ENCODE peak calls at places on chromosomes 11 and 22, in four cellular contexts. N is PC-3, A is A549, H is endodermal cell. F is an unnamed sample.
A peak's percentile ranks its signal among the peaks of the same experiment; 100 is the strongest.

GRCh38 chr22:24390576-24390975 is 36.8 kb upstream of the ADORA2A start:
- DNase-seq in N (no peak), A (no peak), H (no peak), F (no peak)

GRCh38 chr22:49460662-49461371 is 366.9 kb downstream of the BRD1 start:
- DNase-seq in N (no peak), A (no peak), H (no peak), F (no peak)

GRCh38 chr11:8720868-8721739 is 38.5 kb downstream of the RPL27A start:
- DNase-seq in N (peak; percentile 92), A (no peak), H (peak; percentile 62), F (no peak)

GRCh38 chr11:110295487-110296225 is 758 bp downstream of the RDX start:
- DNase-seq in N (peak; percentile 53), A (no peak), H (peak; percentile 78), F (peak; percentile 75)

GRCh38 chr11:4385978-4386740 is 7.3 kb downstream of the TRIM21 start:
- DNase-seq in N (peak; percentile 63), A (no peak), H (no peak), F (no peak)

GRCh38 chr11:35567737-35568465 is 42.5 kb upstream of the PAMR1 start:
- DNase-seq in N (peak; percentile 40), A (no peak), H (peak; percentile 76), F (no peak)

GRCh38 chr11:123202155-123202714 is 7.2 kb upstream of the CLMP start:
- DNase-seq in N (no peak), A (no peak), H (peak; percentile 66), F (no peak)

GRCh38 chr11:21710791-21711190 is 482.1 kb upstream of the ANO5 start:
- DNase-seq in N (no peak), A (no peak), H (no peak), F (no peak)

GRCh38 chr11:36271794-36272409 is 17.3 kb downstream of the COMMD9 start:
- DNase-seq in N (peak; percentile 20), A (no peak), H (peak; percentile 59), F (no peak)

GRCh38 chr11:44808053-44808753 is 81.4 kb downstream of the TSPAN18 start:
- DNase-seq in N (no peak), A (no peak), H (no peak), F (no peak)

GRCh38 chr22:35742342-35743100 is 24.8 kb downstream of the APOL5 start:
- DNase-seq in N (peak; percentile 63), A (no peak), H (no peak), F (no peak)

GRCh38 chr22:40606306-40606705 is 30.2 kb downstream of the MRTFA start:
- DNase-seq in N (no peak), A (no peak), H (no peak), F (no peak)

GRCh38 chr11:68583047-68583446 is 101.3 kb upstream of the GAL start:
- DNase-seq in N (peak; percentile 21), A (no peak), H (no peak), F (no peak)

GRCh38 chr22:48140261-48140660 is 1377.8 kb downstream of the TBC1D22A start:
- DNase-seq in N (no peak), A (no peak), H (no peak), F (no peak)

GRCh38 chr11:58919561-58919960 is 19.7 kb upstream of the GLYATL1 start:
- DNase-seq in N (no peak), A (no peak), H (no peak), F (no peak)

GRCh38 chr11:68938816-68939582 is 35.3 kb downstream of the IGHMBP2 start:
- DNase-seq in N (no peak), A (no peak), H (no peak), F (no peak)

GRCh38 chr11:75022759-75023396 is 34.1 kb downstream of the NEU3 start:
- DNase-seq in N (peak; percentile 93), A (peak; percentile 86), H (peak; percentile 96), F (peak; percentile 65)

GRCh38 chr22:38346506-38346905 is 29.3 kb upstream of the CSNK1E start:
- DNase-seq in N (no peak), A (no peak), H (peak; percentile 53), F (no peak)

GRCh38 chr11:9747816-9748215 is 83.9 kb downstream of the SWAP70 start:
- DNase-seq in N (no peak), A (no peak), H (no peak), F (no peak)

GRCh38 chr11:65801153-65801987 is 14.5 kb downstream of the OVOL1 start:
- DNase-seq in N (no peak), A (no peak), H (no peak), F (no peak)

GRCh38 chr11:47641585-47642098 is 717 bp downstream of the MTCH2 start:
- DNase-seq in N (peak; percentile 6), A (no peak), H (no peak), F (peak; percentile 15)

GRCh38 chr11:33893711-33894401 is 2.0 kb upstream of the LMO2 start:
- DNase-seq in N (no peak), A (no peak), H (no peak), F (peak; percentile 76)

GRCh38 chr11:130002352-130002845 is at the start of gene PRDM10:
- DNase-seq in N (peak; percentile 90), A (peak; percentile 77), H (peak; percentile 95), F (peak; percentile 88)

GRCh38 chr11:7673724-7674434 is 579 bp upstream of the CYB5R2 start:
- DNase-seq in N (no peak), A (no peak), H (peak; percentile 93), F (no peak)

GRCh38 chr11:70005107-70005818 is 72.9 kb upstream of the ANO1 start:
- DNase-seq in N (peak; percentile 78), A (no peak), H (no peak), F (no peak)

GRCh38 chr11:113504586-113504985 is 29.4 kb upstream of the DRD2 start:
- DNase-seq in N (no peak), A (no peak), H (no peak), F (no peak)

GRCh38 chr22:17115311-17115710 is 5.8 kb downstream of the TMEM121B start:
- DNase-seq in N (no peak), A (no peak), H (no peak), F (no peak)

GRCh38 chr11:20097319-20098221 is 62.7 kb downstream of the DBX1 start:
- DNase-seq in N (peak; percentile 60), A (no peak), H (no peak), F (no peak)

GRCh38 chr11:67644042-67644441 is 4.5 kb upstream of the TBX10 start:
- DNase-seq in N (peak; percentile 39), A (peak; percentile 48), H (peak; percentile 69), F (no peak)

GRCh38 chr11:72706579-72706978 is 32.4 kb upstream of the PDE2A start:
- DNase-seq in N (no peak), A (no peak), H (no peak), F (no peak)

GRCh38 chr11:58573451-58574104 is 2.1 kb downstream of the LPXN start:
- DNase-seq in N (peak; percentile 96), A (peak; percentile 24), H (no peak), F (peak; percentile 60)

GRCh38 chr22:39110631-39111561 is 13.9 kb downstream of the APOBEC3H start:
- DNase-seq in N (peak; percentile 32), A (no peak), H (peak; percentile 49), F (no peak)

GRCh38 chr11:15158351-15159015 is 43.8 kb downstream of the INSC start:
- DNase-seq in N (peak; percentile 25), A (no peak), H (no peak), F (no peak)

GRCh38 chr11:129061466-129062194 is 119.0 kb upstream of the TP53AIP1 start:
- DNase-seq in N (peak; percentile 95), A (peak; percentile 13), H (no peak), F (no peak)

GRCh38 chr11:80702264-80702663 is 1261.4 kb upstream of the TENM4 start:
- DNase-seq in N (peak; percentile 60), A (no peak), H (no peak), F (no peak)

GRCh38 chr11:46446343-46446751 is 54.8 kb upstream of the CHRM4 start:
- DNase-seq in N (no peak), A (no peak), H (no peak), F (no peak)

GRCh38 chr11:92810423-92810822 is 159.0 kb upstream of the MTNR1B start:
- DNase-seq in N (no peak), A (no peak), H (no peak), F (no peak)

GRCh38 chr22:50540352-50540751 is 5.3 kb upstream of the KLHDC7B start:
- DNase-seq in N (no peak), A (no peak), H (no peak), F (no peak)

GRCh38 chr22:50544746-50545253 is 899 bp upstream of the KLHDC7B start:
- DNase-seq in N (no peak), A (no peak), H (no peak), F (no peak)

GRCh38 chr22:50545522-50546325 is at the start of gene KLHDC7B:
- DNase-seq in N (no peak), A (no peak), H (no peak), F (no peak)

GRCh38 chr22:50544078-50544745 is 1.5 kb upstream of the KLHDC7B start:
- DNase-seq in N (no peak), A (peak; percentile 85), H (peak; percentile 95), F (peak; percentile 83)

GRCh38 chr22:50542416-50542927 is 3.2 kb upstream of the KLHDC7B start:
- DNase-seq in N (no peak), A (no peak), H (no peak), F (no peak)
- TF ChIP-seq CTCF in N (no peak), A (no peak), H (peak; percentile 29), F (no peak)

DNA sequence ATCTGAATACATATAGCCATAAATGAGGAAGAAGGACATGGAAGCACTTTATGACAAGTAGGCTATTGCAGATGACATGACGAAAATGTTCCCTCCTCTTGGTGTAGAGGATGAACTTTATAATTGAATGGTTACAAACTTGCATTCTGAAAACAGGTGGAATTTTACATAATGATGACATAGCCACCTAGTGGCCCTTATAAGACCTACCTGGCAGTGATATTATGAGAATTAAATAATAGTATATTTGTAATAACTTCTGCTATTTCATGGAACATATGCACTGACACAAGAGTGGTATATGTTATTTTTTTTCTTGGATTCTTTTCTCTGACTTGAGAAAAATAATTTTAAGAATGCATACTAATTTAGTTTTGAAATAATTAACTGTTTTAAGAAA is 22.9 kb downstream of the TRIM22 start:
- DNase-seq in N (peak; percentile 52), A (peak; percentile 18), H (no peak), F (no peak)
- TF ChIP-seq CTCF in N (peak; percentile 60), A (peak; percentile 58), H (peak; percentile 70), F (peak; percentile 27)

DNA sequence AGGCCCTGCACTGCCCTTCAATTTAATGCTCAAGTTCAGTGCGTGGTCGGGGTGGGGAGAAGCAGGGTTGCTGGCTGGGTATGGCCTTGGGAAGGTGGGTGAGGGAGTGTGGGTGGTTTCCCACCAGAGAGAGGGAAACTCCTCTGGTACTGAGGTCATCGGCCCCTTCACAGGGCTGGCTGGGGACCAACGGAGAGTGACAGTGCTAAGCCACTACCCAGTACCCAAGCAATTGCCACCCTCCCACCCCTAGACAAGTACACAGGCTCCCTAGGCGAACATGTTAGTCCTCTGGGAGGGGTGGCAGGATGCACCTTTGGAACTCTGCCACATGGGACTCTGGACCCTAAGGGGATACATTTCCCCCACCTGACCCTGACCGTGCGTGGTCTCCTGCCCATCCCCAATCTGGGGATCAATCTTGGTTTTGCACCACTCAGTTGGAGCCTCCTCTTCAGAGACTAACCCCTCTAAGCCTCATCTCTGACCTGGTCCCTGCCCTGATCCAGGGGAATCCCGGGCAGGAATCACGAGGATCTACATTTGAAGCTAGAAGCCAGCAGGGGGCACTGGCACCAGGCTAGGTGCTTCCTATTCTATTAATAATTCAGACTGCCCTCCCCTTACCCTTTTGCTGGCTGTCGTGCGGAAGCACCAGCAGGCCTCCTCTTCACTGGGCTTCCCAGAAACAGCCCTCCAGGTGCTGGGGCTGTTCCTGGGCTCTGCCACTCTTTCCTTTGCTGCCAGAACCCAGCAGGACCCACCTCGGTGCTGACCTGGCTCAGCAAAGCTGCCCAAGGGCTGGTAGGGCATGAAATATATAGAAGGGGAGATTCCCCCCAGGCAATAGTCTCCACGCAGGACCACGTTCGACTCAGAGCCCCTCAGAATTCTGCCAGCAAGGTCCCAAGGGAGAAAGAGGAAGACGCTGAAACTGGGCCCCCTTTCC is 377.7 kb downstream of the TENM4 start:
- DNase-seq in N (peak; percentile 63), A (peak; percentile 68), H (peak; percentile 84), F (no peak)
- TF ChIP-seq CTCF in N (peak; percentile 80), A (peak; percentile 51), H (peak; percentile 75), F (no peak)

GRCh38 chr11:37343279-37343678 is 745.2 kb upstream of the RAG2 start:
- DNase-seq in N (no peak), A (no peak), H (no peak), F (no peak)
- TF ChIP-seq CTCF in N (no peak), A (no peak), H (no peak), F (no peak)